ENCODE peak calls at places on chromosomes 4 and X, in six cellular contexts. One of them, this sample, is unnamed.

GRCh38 chrX:23511783-23512182 is 155.5 kb upstream of the PRDX4 start:
- DNase-seq in HepG2: no peak
- DNase-seq in K562: no peak
- DNase-seq in H1: no peak
- DNase-seq in NT2/D1: no peak
- DNase-seq in GM12878: no peak
- DNase-seq in this sample: no peak

GRCh38 chr4:188955066-188955465 is 815.8 kb downstream of the TRIML1 start:
- DNase-seq in H1: no peak
- DNase-seq in K562: no peak
- DNase-seq in GM12878: no peak
- DNase-seq in NT2/D1: no peak
- DNase-seq in HepG2: no peak
- DNase-seq in this sample: no peak

GRCh38 chr4:78971326-78971725 is 32.1 kb upstream of the PAQR3 start:
- DNase-seq in HepG2: no peak
- DNase-seq in NT2/D1: no peak
- DNase-seq in K562: no peak
- DNase-seq in H1: no peak
- DNase-seq in GM12878: no peak
- DNase-seq in this sample: no peak

GRCh38 chr4:113125418-113125817 is 76.0 kb downstream of the ANK2 start:
- DNase-seq in HepG2: no peak
- DNase-seq in NT2/D1: no peak
- DNase-seq in K562: no peak
- DNase-seq in H1: no peak
- DNase-seq in GM12878: no peak
- DNase-seq in this sample: no peak

GRCh38 chr4:56699537-56699936 is 18.4 kb upstream of the HOPX start:
- DNase-seq in H1: no peak
- DNase-seq in GM12878: no peak
- DNase-seq in HepG2: no peak
- DNase-seq in NT2/D1: no peak
- DNase-seq in K562: no peak
- DNase-seq in this sample: no peak

GRCh38 chrX:50723006-50723405 is 91.0 kb downstream of the SHROOM4 start:
- DNase-seq in GM12878: no peak
- DNase-seq in NT2/D1: no peak
- DNase-seq in H1: no peak
- DNase-seq in HepG2: no peak
- DNase-seq in K562: no peak
- DNase-seq in this sample: no peak

GRCh38 chr4:32061916-32062315 is 1341.7 kb downstream of the PCDH7 start:
- DNase-seq in NT2/D1: no peak
- DNase-seq in K562: no peak
- DNase-seq in GM12878: no peak
- DNase-seq in H1: no peak
- DNase-seq in HepG2: no peak
- DNase-seq in this sample: no peak

GRCh38 chr4:166042510-166043055 is 169.5 kb downstream of the TLL1 start:
- DNase-seq in NT2/D1: no peak
- DNase-seq in HepG2: no peak
- DNase-seq in GM12878: no peak
- DNase-seq in H1: no peak
- DNase-seq in K562: no peak
- DNase-seq in this sample: no peak

GRCh38 chr4:78509030-78509429 is 42.5 kb upstream of the ANXA3 start:
- DNase-seq in H1: no peak
- DNase-seq in HepG2: no peak
- DNase-seq in K562: no peak
- DNase-seq in GM12878: no peak
- DNase-seq in NT2/D1: no peak
- DNase-seq in this sample: no peak

GRCh38 chr4:1493540-1494287 is 87.5 kb upstream of the NKX1-1 start:
- DNase-seq in NT2/D1: no peak
- DNase-seq in GM12878: no peak
- DNase-seq in K562: no peak
- DNase-seq in H1: no peak
- DNase-seq in HepG2: no peak
- DNase-seq in this sample: no peak

GRCh38 chrX:13764284-13764683 is 29.7 kb downstream of the OFD1 start:
- DNase-seq in HepG2: no peak
- DNase-seq in NT2/D1: no peak
- DNase-seq in K562: no peak
- DNase-seq in GM12878: no peak
- DNase-seq in H1: no peak
- DNase-seq in this sample: no peak

GRCh38 chr4:156596026-156596425 is 375.6 kb downstream of the PDGFC start:
- DNase-seq in HepG2: no peak
- DNase-seq in NT2/D1: no peak
- DNase-seq in GM12878: no peak
- DNase-seq in K562: no peak
- DNase-seq in H1: no peak
- DNase-seq in this sample: no peak

GRCh38 chr4:6207602-6208001 is 7.3 kb upstream of the JAKMIP1 start:
- DNase-seq in K562: no peak
- DNase-seq in NT2/D1: no peak
- DNase-seq in H1: no peak
- DNase-seq in HepG2: no peak
- DNase-seq in GM12878: no peak
- DNase-seq in this sample: no peak

GRCh38 chr4:75708218-75708691 is 16.1 kb upstream of the USO1 start:
- DNase-seq in GM12878: no peak
- DNase-seq in HepG2: peak
- DNase-seq in K562: no peak
- DNase-seq in H1: peak
- DNase-seq in NT2/D1: no peak
- DNase-seq in this sample: no peak

GRCh38 chr4:106618920-106619319 is 250.3 kb upstream of the GIMD1 start:
- DNase-seq in H1: no peak
- DNase-seq in GM12878: no peak
- DNase-seq in HepG2: no peak
- DNase-seq in K562: no peak
- DNase-seq in NT2/D1: no peak
- DNase-seq in this sample: no peak

GRCh38 chr4:29066856-29067255 is 1653.3 kb upstream of the PCDH7 start:
- DNase-seq in K562: no peak
- DNase-seq in GM12878: no peak
- DNase-seq in NT2/D1: no peak
- DNase-seq in H1: no peak
- DNase-seq in HepG2: no peak
- DNase-seq in this sample: no peak

GRCh38 chr4:99934891-99935290 is 11.5 kb downstream of the DNAJB14 start:
- DNase-seq in H1: no peak
- DNase-seq in NT2/D1: no peak
- DNase-seq in HepG2: no peak
- DNase-seq in K562: no peak
- DNase-seq in GM12878: no peak
- DNase-seq in this sample: no peak

GRCh38 chr4:148954011-148954749 is 512.0 kb upstream of the NR3C2 start:
- DNase-seq in NT2/D1: no peak
- DNase-seq in K562: no peak
- DNase-seq in GM12878: no peak
- DNase-seq in HepG2: no peak
- DNase-seq in H1: no peak
- DNase-seq in this sample: no peak

GRCh38 chr4:113758361-113758760 is 3.2 kb downstream of the CAMK2D start:
- DNase-seq in HepG2: no peak
- DNase-seq in K562: no peak
- DNase-seq in GM12878: no peak
- DNase-seq in H1: no peak
- DNase-seq in NT2/D1: no peak
- DNase-seq in this sample: no peak

GRCh38 chr4:141037441-141037840 is 95.8 kb downstream of the RNF150 start:
- DNase-seq in K562: no peak
- DNase-seq in GM12878: no peak
- DNase-seq in HepG2: no peak
- DNase-seq in NT2/D1: no peak
- DNase-seq in H1: no peak
- DNase-seq in this sample: no peak

GRCh38 chrX:27966955-27967354 is 14.3 kb downstream of the DCAF8L1 start:
- DNase-seq in K562: no peak
- DNase-seq in NT2/D1: no peak
- DNase-seq in HepG2: no peak
- DNase-seq in GM12878: no peak
- DNase-seq in H1: no peak
- DNase-seq in this sample: no peak

GRCh38 chrX:47991263-47992092 is 12.3 kb downstream of the ZNF182 start:
- DNase-seq in K562: no peak
- DNase-seq in HepG2: no peak
- DNase-seq in H1: no peak
- DNase-seq in NT2/D1: no peak
- DNase-seq in GM12878: no peak
- DNase-seq in this sample: no peak

GRCh38 chrX:360496-361150 is 26.1 kb downstream of the PPP2R3B start:
- DNase-seq in GM12878: no peak
- DNase-seq in H1: no peak
- DNase-seq in K562: no peak
- DNase-seq in HepG2: no peak
- DNase-seq in NT2/D1: no peak
- DNase-seq in this sample: no peak

GRCh38 chr4:185318679-185319078 is 77.0 kb downstream of the LRP2BP start:
- DNase-seq in HepG2: peak
- DNase-seq in GM12878: no peak
- DNase-seq in K562: peak
- DNase-seq in H1: no peak
- DNase-seq in NT2/D1: peak
- DNase-seq in this sample: no peak

GRCh38 chr4:139603576-139604387 is 47.8 kb upstream of the SETD7 start:
- DNase-seq in NT2/D1: no peak
- DNase-seq in H1: no peak
- DNase-seq in HepG2: peak
- DNase-seq in K562: peak
- DNase-seq in GM12878: peak
- DNase-seq in this sample: peak

GRCh38 chr4:20288047-20288650 is 36.4 kb downstream of the SLIT2 start:
- DNase-seq in K562: no peak
- DNase-seq in HepG2: no peak
- DNase-seq in GM12878: no peak
- DNase-seq in NT2/D1: no peak
- DNase-seq in H1: no peak
- DNase-seq in this sample: no peak

GRCh38 chr4:93776386-93777080 is 52.0 kb upstream of the ATOH1 start:
- DNase-seq in K562: no peak
- DNase-seq in H1: no peak
- DNase-seq in HepG2: no peak
- DNase-seq in NT2/D1: no peak
- DNase-seq in GM12878: no peak
- DNase-seq in this sample: no peak

GRCh38 chr4:102285831-102286230 is 59.5 kb downstream of the SLC39A8 start:
- DNase-seq in HepG2: no peak
- DNase-seq in K562: no peak
- DNase-seq in NT2/D1: no peak
- DNase-seq in H1: no peak
- DNase-seq in GM12878: no peak
- DNase-seq in this sample: no peak

DNA sequence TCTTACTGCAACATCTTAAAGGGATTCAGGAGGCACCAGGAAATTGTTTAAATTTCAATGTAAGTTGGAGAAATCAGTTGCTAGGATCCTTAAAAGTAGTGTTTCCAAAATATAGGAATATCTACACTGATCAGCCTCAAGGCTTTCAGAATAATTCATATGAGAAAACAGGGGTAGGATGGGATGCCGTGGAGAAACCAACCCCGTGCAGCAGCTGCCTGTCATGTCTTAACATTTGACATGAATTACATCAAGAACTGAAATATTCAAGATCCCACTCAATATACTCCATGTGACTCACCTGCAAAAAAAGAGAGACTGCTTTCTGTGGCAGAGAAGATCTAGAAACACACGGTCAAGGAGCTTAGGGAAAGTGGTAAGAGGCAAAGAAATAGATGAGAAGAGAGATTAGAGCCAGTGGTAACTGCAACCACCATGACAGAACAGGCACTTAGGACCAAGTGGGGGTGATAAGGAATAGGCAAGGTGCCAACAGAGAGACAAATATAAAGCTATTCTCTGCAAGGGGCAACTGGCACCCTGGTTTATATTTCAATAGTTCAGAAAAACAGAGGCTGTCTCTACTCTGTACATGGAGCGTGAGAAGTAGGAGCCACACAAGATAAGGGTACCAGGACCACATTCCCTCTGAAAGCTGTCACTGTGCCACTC is 64.0 kb downstream of the SLC39A8 start:
- DNase-seq in NT2/D1: no peak
- DNase-seq in HepG2: no peak
- DNase-seq in K562: no peak
- DNase-seq in H1: no peak
- DNase-seq in GM12878: no peak
- DNase-seq in this sample: no peak
- TF ChIP-seq ZNF274 in NT2/D1: no peak
- TF ChIP-seq ZNF274 in HepG2: no peak
- TF ChIP-seq ZNF274 in K562: no peak
- TF ChIP-seq ZNF274 in H1: no peak
- TF ChIP-seq ZNF274 in GM12878: no peak
- TF ChIP-seq ZNF274 in this sample: no peak

GRCh38 chrX:103656623-103657022 is 27.8 kb downstream of the TCEAL1 start:
- DNase-seq in H1: no peak
- DNase-seq in NT2/D1: no peak
- DNase-seq in K562: no peak
- DNase-seq in GM12878: no peak
- DNase-seq in HepG2: no peak
- DNase-seq in this sample: peak
- TF ChIP-seq ZNF274 in H1: no peak
- TF ChIP-seq ZNF274 in NT2/D1: no peak
- TF ChIP-seq ZNF274 in K562: no peak
- TF ChIP-seq ZNF274 in GM12878: no peak
- TF ChIP-seq ZNF274 in HepG2: no peak
- TF ChIP-seq ZNF274 in this sample: no peak

DNA sequence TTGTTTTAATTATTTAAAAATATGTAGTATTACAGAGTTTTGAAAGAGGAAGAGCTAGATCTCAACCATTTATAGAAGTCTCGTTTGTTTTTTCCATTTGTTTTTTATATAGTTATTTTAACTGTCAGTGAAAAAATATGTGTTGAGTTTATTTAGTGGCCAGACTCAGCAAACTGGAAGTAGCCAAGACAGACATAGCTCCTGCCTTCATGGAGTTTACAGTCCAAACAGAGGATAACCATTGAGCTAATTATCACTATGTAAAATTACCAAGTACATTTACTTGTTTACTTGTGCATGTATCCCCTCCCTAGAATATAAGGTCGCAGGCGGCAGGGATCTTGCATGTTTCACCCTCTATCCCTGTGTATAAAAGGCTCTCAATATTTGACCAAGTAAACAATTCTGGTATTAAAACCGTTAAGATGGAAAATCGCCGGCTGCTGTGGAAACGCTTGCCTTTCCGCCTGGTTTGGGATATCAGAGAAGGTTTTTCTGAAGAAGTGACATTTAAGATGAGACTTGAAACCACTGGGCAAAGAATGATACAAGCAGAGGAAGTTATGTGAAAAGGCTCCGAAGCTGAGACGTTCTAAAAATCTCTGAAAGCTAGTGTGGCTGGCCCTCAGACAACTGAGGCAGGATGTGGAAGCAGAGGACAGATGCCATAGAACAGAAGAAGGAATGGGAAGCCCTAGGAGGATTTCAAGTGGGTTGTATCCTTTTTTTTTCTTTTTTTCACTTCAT is 1.3 kb upstream of the CCNI start:
- DNase-seq in NT2/D1: no peak
- DNase-seq in K562: no peak
- DNase-seq in H1: no peak
- DNase-seq in GM12878: no peak
- DNase-seq in HepG2: no peak
- DNase-seq in this sample: no peak
- TF ChIP-seq ZNF274 in NT2/D1: no peak
- TF ChIP-seq ZNF274 in K562: no peak
- TF ChIP-seq ZNF274 in H1: no peak
- TF ChIP-seq ZNF274 in GM12878: no peak
- TF ChIP-seq ZNF274 in HepG2: no peak
- TF ChIP-seq ZNF274 in this sample: no peak

GRCh38 chr4:123037809-123038208 is 115.4 kb upstream of the NUDT6 start:
- DNase-seq in NT2/D1: no peak
- DNase-seq in GM12878: no peak
- DNase-seq in K562: no peak
- DNase-seq in H1: no peak
- DNase-seq in HepG2: peak
- DNase-seq in this sample: no peak
- TF ChIP-seq ZNF274 in NT2/D1: no peak
- TF ChIP-seq ZNF274 in GM12878: no peak
- TF ChIP-seq ZNF274 in K562: no peak
- TF ChIP-seq ZNF274 in H1: no peak
- TF ChIP-seq ZNF274 in HepG2: no peak
- TF ChIP-seq ZNF274 in this sample: no peak

This sample was measured in HCT116.